ENCODE peak calls at places on chromosomes 16 and 17, in six cellular contexts. Q is adrenal gland, G is IMR-90, P is mucosa of descending colon, C is NT2/D1, B is vagina. O is an unnamed sample. For H3K4me1 and H3K9me3, the result is how much of the 10 kb centered on the place peaks cover.

GRCh38 chr16:2770057-2770780 is 6.9 kb downstream of the ELOB start:
- DNase-seq in P (no peak), B (no peak), G (no peak), C (no peak), Q (no peak), O (no peak)

GRCh38 chr16:58226790-58227189 is 28.9 kb upstream of the CSNK2A2 start:
- DNase-seq in P (no peak), B (no peak), Q (no peak), G (no peak), C (no peak), O (no peak)

GRCh38 chr16:78310990-78311561 is 211.6 kb downstream of the WWOX start:
- DNase-seq in G (peak), P (no peak), C (peak), B (no peak), Q (no peak), O (no peak)

GRCh38 chr16:62363451-62363850 is 327.2 kb upstream of the CDH8 start:
- DNase-seq in C (peak), Q (no peak), G (no peak), P (no peak), B (no peak), O (no peak)

GRCh38 chr17:56629450-56630187 is 36.1 kb downstream of the NOG start:
- DNase-seq in Q (no peak), B (no peak), C (peak), G (peak), P (no peak), O (no peak)

GRCh38 chr16:69017036-69017783 is 88.2 kb upstream of the HAS3 start:
- DNase-seq in C (no peak), G (peak), B (no peak), Q (no peak), P (no peak), O (no peak)

GRCh38 chr17:55664287-55664686 is 58.4 kb downstream of the TMEM100 start:
- DNase-seq in C (no peak), G (no peak), Q (no peak), B (no peak), P (no peak), O (no peak)

GRCh38 chr17:37527249-37527851 is 37.7 kb downstream of the DUSP14 start:
- DNase-seq in C (peak), Q (no peak), G (peak), B (no peak), P (no peak), O (peak)

GRCh38 chr17:81422776-81423697 is 27.8 kb downstream of the BAHCC1 start:
- DNase-seq in C (no peak), Q (peak), G (peak), P (peak), B (no peak), O (no peak)

GRCh38 chr17:65472602-65473001 is 88.8 kb downstream of the AXIN2 start:
- DNase-seq in G (no peak), Q (peak), C (no peak), P (no peak), B (no peak), O (no peak)

GRCh38 chr16:81551821-81552304 is 107.3 kb downstream of the CMIP start:
- DNase-seq in B (no peak), C (no peak), Q (peak), G (peak), P (no peak), O (no peak)

GRCh38 chr17:82080789-82081464 is 15.3 kb upstream of the DUS1L start:
- DNase-seq in B (no peak), C (no peak), G (no peak), Q (no peak), P (no peak), O (no peak)

GRCh38 chr16:86231996-86232350 is 278.4 kb upstream of the FOXF1 start:
- DNase-seq in P (peak), Q (no peak), B (no peak), C (no peak), G (no peak), O (no peak)

GRCh38 chr16:20111143-20111542 is 37.5 kb upstream of the GPR139 start:
- DNase-seq in Q (no peak), G (no peak), B (no peak), P (no peak), C (no peak), O (no peak)

GRCh38 chr16:48522041-48522440 is 87.9 kb downstream of the N4BP1 start:
- DNase-seq in Q (no peak), C (no peak), P (no peak), B (no peak), G (no peak), O (no peak)

GRCh38 chr17:71405101-71405500 is 715.7 kb upstream of the SOX9 start:
- DNase-seq in B (no peak), P (no peak), G (no peak), C (no peak), Q (no peak), O (no peak)

GRCh38 chr17:45016823-45017222 is 34.6 kb downstream of the DCAKD start:
- DNase-seq in G (no peak), P (no peak), B (no peak), C (no peak), Q (no peak), O (peak)

GRCh38 chr16:13958438-13958837 is 38.5 kb downstream of the ERCC4 start:
- DNase-seq in C (no peak), Q (no peak), G (no peak), B (no peak), P (no peak), O (peak)

GRCh38 chr16:13962232-13962631 is 42.3 kb downstream of the ERCC4 start:
- DNase-seq in G (no peak), P (no peak), Q (no peak), C (no peak), B (no peak), O (no peak)

GRCh38 chr16:13957197-13958078 is 37.5 kb downstream of the ERCC4 start:
- DNase-seq in G (peak), Q (peak), B (peak), P (peak), C (no peak), O (peak)

GRCh38 chr16:13961099-13961811 is 41.3 kb downstream of the ERCC4 start:
- DNase-seq in P (no peak), G (peak), Q (no peak), B (no peak), C (no peak), O (peak)

GRCh38 chr16:13959626-13960025 is 39.7 kb downstream of the ERCC4 start:
- DNase-seq in B (no peak), G (no peak), Q (no peak), C (no peak), P (no peak), O (no peak)
- H3K4me1 ChIP-seq in B (under half), G (under half), Q (under half), C (under half), P (under half), O (under half)

GRCh38 chr17:22512997-22513538 is 820.7 kb downstream of the KCNJ18 start:
- DNase-seq in B (no peak), G (no peak), C (no peak), Q (no peak), P (no peak), O (no peak)

GRCh38 chr17:22510504-22510903 is 818.2 kb downstream of the KCNJ18 start:
- DNase-seq in B (peak), Q (no peak), G (no peak), C (no peak), P (no peak), O (no peak)

GRCh38 chr17:22512057-22512456 is 819.7 kb downstream of the KCNJ18 start:
- DNase-seq in G (no peak), Q (no peak), P (no peak), C (no peak), B (no peak), O (no peak)

GRCh38 chr17:22512506-22512905 is 820.2 kb downstream of the KCNJ18 start:
- DNase-seq in G (no peak), P (no peak), Q (no peak), C (no peak), B (no peak), O (no peak)

GRCh38 chr17:22511431-22511830 is 819.1 kb downstream of the KCNJ18 start:
- DNase-seq in C (no peak), Q (no peak), P (no peak), B (peak), G (no peak), O (no peak)
- H3K9me3 ChIP-seq in C (under half), Q (under half), P (half or more), B (under half), G (under half), O (under half)

GRCh38 chr16:21646721-21647561 is 5.5 kb downstream of the IGSF6 start:
- DNase-seq in G (no peak), P (peak), Q (no peak), B (no peak), C (no peak), O (peak)
- H3K4me1 ChIP-seq in G (under half), P (under half), Q (half or more), B (under half), C (under half), O (under half)

DNA sequence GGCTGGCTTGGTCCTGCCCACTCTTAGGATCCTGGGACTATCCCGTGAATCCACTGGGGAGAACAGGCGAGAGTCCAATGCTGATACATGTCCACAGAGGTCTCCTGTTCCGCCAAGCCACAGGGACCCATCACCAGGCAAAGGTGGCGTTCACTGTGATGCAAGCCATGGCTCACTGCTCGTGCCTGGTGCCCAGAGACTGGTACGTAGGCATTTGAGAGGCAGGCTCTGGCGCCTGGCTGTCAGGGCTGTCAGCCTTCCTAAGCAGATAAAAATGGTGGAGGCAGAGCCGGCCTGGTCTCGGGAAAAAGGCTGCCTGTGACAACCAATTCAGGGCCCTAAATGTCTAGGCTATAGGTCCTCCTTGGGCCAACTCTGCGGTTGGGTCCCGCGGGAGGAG is 2329.0 kb downstream of the TP53TG3F start:
- DNase-seq in G (no peak), P (no peak), Q (no peak), C (no peak), B (no peak), O (no peak)
- H3K9me3 ChIP-seq in G (half or more), P (half or more), Q (under half), C (under half), B (under half), O (under half)

DNA sequence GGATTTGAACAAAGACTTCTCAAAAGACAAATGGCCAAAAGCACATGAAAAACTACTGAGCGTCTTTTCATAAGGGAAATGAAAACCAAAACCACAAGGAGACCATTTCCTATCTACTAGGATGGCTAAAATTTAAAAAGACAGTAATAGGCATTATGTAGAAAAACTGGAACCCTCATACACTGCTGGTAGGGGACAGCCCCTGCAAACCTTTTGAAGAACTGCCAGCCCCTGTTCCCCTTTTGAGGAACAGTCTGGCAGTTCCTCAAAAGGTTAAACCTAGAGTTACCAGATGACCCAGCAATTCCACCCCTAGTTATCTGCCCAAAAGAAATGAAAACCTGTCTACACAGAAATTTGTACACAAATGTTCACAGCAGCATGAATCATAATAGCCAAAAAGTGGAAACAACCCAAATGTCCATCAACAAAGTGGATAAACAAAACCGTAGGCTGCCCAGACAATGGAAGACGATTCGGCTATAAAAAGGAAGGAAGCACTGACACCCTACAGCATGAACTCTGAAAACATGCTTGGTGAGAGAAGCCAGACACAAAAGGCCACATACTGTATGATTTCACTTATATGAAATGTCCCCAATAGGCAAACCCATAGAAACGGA is 22.9 kb downstream of the CDIP1 start:
- DNase-seq in Q (no peak), C (no peak), G (no peak), P (no peak), B (no peak), O (no peak)
- H3K4me1 ChIP-seq in Q (under half), C (under half), G (under half), P (under half), B (half or more), O (under half)

GRCh38 chr17:34584805-34585416 is 5.5 kb downstream of the TMEM132E start:
- DNase-seq in B (no peak), P (no peak), C (no peak), G (peak), Q (no peak), O (peak)
- H3K9me3 ChIP-seq in B (under half), P (under half), C (under half), G (under half), Q (under half), O (under half)

GRCh38 chr16:11716330-11716729 is 26.3 kb downstream of the TXNDC11 start:
- DNase-seq in B (no peak), P (no peak), C (no peak), Q (no peak), G (no peak), O (peak)
- H3K4me1 ChIP-seq in B (under half), P (under half), C (under half), Q (under half), G (under half), O (under half)

GRCh38 chr16:10114411-10114810 is 67.8 kb downstream of the GRIN2A start:
- DNase-seq in G (no peak), P (no peak), B (no peak), C (no peak), Q (no peak), O (no peak)
- H3K9me3 ChIP-seq in G (under half), P (under half), B (under half), C (under half), Q (under half), O (under half)

O was measured in small intestine.